ENCODE peak calls at places on chromosomes 7 and 10, in eight cellular contexts. Q is psoas muscle; J is mammary epithelial cell; A is sigmoid colon; D is AG04450; O is GM12878; H is naive thymus-derived CD4-positive, alpha-beta T cell; V is CD8-positive, alpha-beta memory T cell. M is an unnamed sample.

GRCh38 chr7:135716677-135717238 is 11.2 kb downstream of the SLC13A4 start:
- DNase-seq in A (no peak), Q (no peak), O (no peak), V (no peak), D (peak; percentile 42), H (no peak), J (peak; percentile 7), M (no peak)

GRCh38 chr10:127414024-127414423 is 135.1 kb upstream of the NPS start:
- DNase-seq in V (no peak), H (no peak), O (no peak), J (no peak), A (no peak), D (no peak), Q (no peak), M (no peak)

GRCh38 chr10:125037145-125037544 is 95.2 kb downstream of the ZRANB1 start:
- DNase-seq in A (no peak), Q (peak; percentile 75), H (no peak), O (no peak), D (no peak), J (peak; percentile 86), V (no peak), M (peak; percentile 57)

GRCh38 chr7:3897430-3898385 is 596.7 kb downstream of the SDK1 start:
- DNase-seq in J (peak; percentile 19), D (peak; percentile 11), A (no peak), Q (no peak), H (no peak), O (no peak), V (peak; percentile 16), M (no peak)

GRCh38 chr10:94481410-94481809 is 64.2 kb upstream of the HELLS start:
- DNase-seq in O (no peak), V (no peak), A (no peak), Q (no peak), H (no peak), J (no peak), D (no peak), M (no peak)

GRCh38 chr10:23314835-23315239 is 29.8 kb downstream of the C10orf67 start:
- DNase-seq in D (peak; percentile 71), J (peak; percentile 68), A (no peak), V (peak; percentile 34), Q (no peak), O (peak; percentile 28), H (no peak), M (no peak)

GRCh38 chr7:772861-773621 is 46.0 kb upstream of the PRKAR1B start:
- DNase-seq in J (no peak), H (no peak), D (no peak), A (no peak), Q (peak; percentile 24), V (no peak), O (no peak), M (no peak)

GRCh38 chr7:78642751-78643150 is 810.7 kb downstream of the MAGI2 start:
- DNase-seq in D (no peak), Q (no peak), O (no peak), J (no peak), H (no peak), A (no peak), V (no peak), M (no peak)

GRCh38 chr10:12699756-12700556 is 301.6 kb downstream of the CCDC3 start:
- DNase-seq in A (no peak), D (no peak), Q (no peak), O (no peak), J (no peak), H (no peak), V (no peak), M (no peak)

GRCh38 chr7:127897704-127898454 is 133.4 kb downstream of the LRRC4 start:
- DNase-seq in D (no peak), V (no peak), Q (no peak), H (no peak), J (peak; percentile 41), A (no peak), O (no peak), M (no peak)

GRCh38 chr7:130988443-130988842 is 254.4 kb upstream of the KLF14 start:
- DNase-seq in D (no peak), O (no peak), A (no peak), J (no peak), V (no peak), Q (no peak), H (no peak), M (no peak)

GRCh38 chr7:67512481-67512880 is 515.8 kb downstream of the TYW1 start:
- DNase-seq in O (no peak), H (no peak), V (no peak), D (no peak), J (no peak), A (no peak), Q (no peak), M (no peak)

GRCh38 chr10:51747211-51747610 is 47.8 kb upstream of the CSTF2T start:
- DNase-seq in D (no peak), V (no peak), H (no peak), A (no peak), J (no peak), Q (no peak), O (no peak), M (no peak)

GRCh38 chr7:92973293-92973731 is 136.9 kb upstream of the CDK6 start:
- DNase-seq in V (no peak), H (no peak), D (no peak), J (no peak), Q (no peak), O (no peak), A (no peak), M (no peak)

GRCh38 chr10:218753-219152 is 83.5 kb downstream of the ZMYND11 start:
- DNase-seq in D (no peak), J (no peak), Q (no peak), O (no peak), A (no peak), H (no peak), V (no peak), M (no peak)

GRCh38 chr7:90111-91063 is 102.0 kb upstream of the FAM20C start:
- DNase-seq in O (no peak), H (no peak), V (no peak), J (peak; percentile 43), A (peak; percentile 65), D (no peak), Q (no peak), M (no peak)

GRCh38 chr7:96995406-96996110 is 9.8 kb upstream of the DLX6 start:
- DNase-seq in A (no peak), Q (no peak), J (no peak), H (no peak), V (no peak), O (no peak), D (no peak), M (no peak)

GRCh38 chr7:40584667-40585433 is 450.0 kb downstream of the SUGCT start:
- DNase-seq in Q (no peak), H (no peak), A (no peak), D (no peak), J (peak; percentile 82), O (no peak), V (no peak), M (no peak)

GRCh38 chr10:49645417-49646255 is 31.8 kb downstream of the CHAT start:
- DNase-seq in V (no peak), J (no peak), H (no peak), D (no peak), A (no peak), Q (no peak), O (no peak), M (no peak)

GRCh38 chr10:25725917-25726716 is 207.9 kb upstream of the MYO3A start:
- DNase-seq in O (no peak), V (no peak), Q (no peak), H (no peak), D (no peak), J (peak; percentile 32), A (no peak), M (no peak)

GRCh38 chr7:55260671-55261385 is 104.3 kb upstream of the LANCL2 start:
- DNase-seq in V (no peak), O (no peak), H (no peak), D (no peak), A (no peak), Q (no peak), J (no peak), M (no peak)

GRCh38 chr7:44937426-44937825 is 41.4 kb downstream of the MYO1G start:
- DNase-seq in J (no peak), Q (no peak), A (no peak), H (no peak), V (no peak), O (no peak), D (no peak), M (no peak)

GRCh38 chr7:134834689-134835462 is 55.4 kb downstream of the CALD1 start:
- DNase-seq in Q (no peak), J (no peak), V (no peak), D (no peak), H (no peak), O (no peak), A (peak; percentile 81), M (no peak)

DNA sequence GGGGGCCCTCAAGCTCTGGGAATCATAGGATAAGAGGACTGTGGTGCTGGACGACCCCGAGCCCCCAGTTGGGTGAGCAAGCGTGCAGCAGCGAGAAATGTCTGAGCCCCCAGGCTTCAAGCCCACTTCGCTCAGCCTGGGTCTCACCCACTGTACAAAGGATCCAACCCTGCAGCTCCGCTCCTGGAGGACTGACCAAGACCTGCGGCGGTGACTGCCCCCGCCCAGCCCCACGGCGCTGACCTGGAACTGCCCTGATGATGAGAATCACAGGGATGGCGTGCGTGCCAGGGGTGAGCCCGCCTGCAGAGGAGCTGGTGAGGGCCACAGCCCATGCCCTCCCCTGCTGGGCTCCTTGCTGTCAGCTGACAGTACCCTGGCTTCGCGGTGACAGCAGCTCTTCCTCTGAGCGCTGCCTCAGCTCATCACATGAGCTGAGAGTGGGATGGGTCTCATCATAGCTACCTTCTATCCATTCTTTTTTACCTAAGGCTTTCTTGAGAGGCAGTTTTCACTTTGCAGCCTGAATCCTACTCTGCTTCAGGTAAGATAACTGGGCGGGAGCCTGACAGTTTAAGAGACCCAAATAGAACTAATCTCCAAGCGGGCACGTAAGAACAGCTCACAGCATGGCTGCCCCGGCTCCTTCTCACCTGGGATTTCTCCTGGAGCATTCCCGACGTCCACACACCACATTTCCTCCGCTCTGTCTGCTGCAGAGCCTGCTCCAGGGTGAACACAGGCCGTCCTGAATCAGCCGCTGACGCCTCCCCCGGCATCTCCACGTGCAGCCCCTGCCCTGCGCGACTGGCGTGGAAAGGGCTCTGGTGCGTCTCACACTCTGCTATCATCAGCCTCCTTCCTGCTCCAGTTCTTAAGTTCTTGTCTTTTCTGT is 329.9 kb downstream of the PTPRN2 start:
- DNase-seq in O (no peak), D (no peak), A (peak; percentile 49), J (no peak), V (no peak), Q (peak; percentile 38), H (no peak), M (no peak)
- H3K9me3 ChIP-seq in O (peaks cover 8% of the 10 kb centered on the region), D (peaks cover 93% of the 10 kb centered on the region), A (no peaks in the 10 kb centered on the region), J (peaks cover 67% of the 10 kb centered on the region), V (no peaks in the 10 kb centered on the region), Q (no peaks in the 10 kb centered on the region), H (no peaks in the 10 kb centered on the region), M (peaks cover 1% of the 10 kb centered on the region)

GRCh38 chr7:157704365-157704764 is 367.6 kb downstream of the DNAJB6 start:
- DNase-seq in J (no peak), H (no peak), Q (no peak), O (no peak), D (no peak), A (peak; percentile 21), V (no peak), M (peak; percentile 20)
- H3K9me3 ChIP-seq in J (peaks cover 24% of the 10 kb centered on the region), H (no peaks in the 10 kb centered on the region), Q (no peaks in the 10 kb centered on the region), O (no peaks in the 10 kb centered on the region), D (peaks cover 80% of the 10 kb centered on the region), A (no peaks in the 10 kb centered on the region), V (no peaks in the 10 kb centered on the region), M (no peaks in the 10 kb centered on the region)

GRCh38 chr7:158258411-158259130 is 329.1 kb downstream of the PTPRN2 start:
- DNase-seq in H (no peak), A (no peak), O (no peak), D (no peak), V (no peak), Q (peak; percentile 23), J (no peak), M (no peak)
- H3K9me3 ChIP-seq in H (no peaks in the 10 kb centered on the region), A (no peaks in the 10 kb centered on the region), O (peaks cover 10% of the 10 kb centered on the region), D (peaks cover 93% of the 10 kb centered on the region), V (no peaks in the 10 kb centered on the region), Q (no peaks in the 10 kb centered on the region), J (peaks cover 70% of the 10 kb centered on the region), M (peaks cover 1% of the 10 kb centered on the region)

GRCh38 chr10:132766291-132766690 is 19.7 kb downstream of the NKX6-2 start:
- DNase-seq in J (no peak), Q (no peak), D (no peak), V (no peak), O (no peak), A (no peak), H (no peak), M (no peak)
- H3K9me3 ChIP-seq in J (peaks cover 25% of the 10 kb centered on the region), Q (no peaks in the 10 kb centered on the region), D (peaks cover 47% of the 10 kb centered on the region), V (no peaks in the 10 kb centered on the region), O (no peaks in the 10 kb centered on the region), A (no peaks in the 10 kb centered on the region), H (no peaks in the 10 kb centered on the region), M (peaks cover 2% of the 10 kb centered on the region)